ENCODE peak calls at places on chromosomes 1 and 21, in four cellular contexts. O is left lung, E is pancreas, Q is epithelial cell of esophagus. R is an unnamed sample.

GRCh38 chr1:208728815-208729214 is 484.6 kb upstream of the PLXNA2 start:
- DNase-seq in O (no peak), E (no peak), Q (no peak), R (no peak)

GRCh38 chr1:193185861-193186714 is at the start of gene B3GALT2:
- DNase-seq in O (no peak), E (peak; percentile 11), Q (peak; percentile 67), R (no peak)

GRCh38 chr21:44834951-44835646 is 17.2 kb upstream of the SUMO3 start:
- DNase-seq in O (peak; percentile 18), E (no peak), Q (no peak), R (no peak)

GRCh38 chr1:221089273-221089672 is 210.0 kb downstream of the HLX start:
- DNase-seq in O (no peak), E (no peak), Q (no peak), R (no peak)

GRCh38 chr1:112737573-112737972 is 22.4 kb upstream of the PPM1J start:
- DNase-seq in O (no peak), E (no peak), Q (no peak), R (no peak)

GRCh38 chr1:67715819-67716218 is 30.8 kb downstream of the GADD45A start:
- DNase-seq in O (no peak), E (no peak), Q (no peak), R (no peak)

GRCh38 chr1:223291796-223292195 is 72.2 kb downstream of the SUSD4 start:
- DNase-seq in O (no peak), E (no peak), Q (no peak), R (no peak)

GRCh38 chr1:109806733-109807397 is 43.1 kb upstream of the EPS8L3 start:
- DNase-seq in O (no peak), E (no peak), Q (no peak), R (no peak)

GRCh38 chr1:92408825-92409224 is 77.9 kb downstream of the GFI1 start:
- DNase-seq in O (no peak), E (no peak), Q (no peak), R (no peak)

GRCh38 chr1:22534951-22535350 is 28.3 kb upstream of the EPHA8 start:
- DNase-seq in O (no peak), E (peak; percentile 47), Q (no peak), R (no peak)

GRCh38 chr1:74427676-74428075 is 84.7 kb downstream of the LRRC53 start:
- DNase-seq in O (no peak), E (no peak), Q (no peak), R (no peak)

GRCh38 chr1:180941518-180942275 is 29.0 kb downstream of the KIAA1614 start:
- DNase-seq in O (no peak), E (no peak), Q (no peak), R (no peak)

GRCh38 chr1:246583448-246584185 is 17.4 kb downstream of the CNST start:
- DNase-seq in O (no peak), E (peak; percentile 79), Q (no peak), R (no peak)

DNA sequence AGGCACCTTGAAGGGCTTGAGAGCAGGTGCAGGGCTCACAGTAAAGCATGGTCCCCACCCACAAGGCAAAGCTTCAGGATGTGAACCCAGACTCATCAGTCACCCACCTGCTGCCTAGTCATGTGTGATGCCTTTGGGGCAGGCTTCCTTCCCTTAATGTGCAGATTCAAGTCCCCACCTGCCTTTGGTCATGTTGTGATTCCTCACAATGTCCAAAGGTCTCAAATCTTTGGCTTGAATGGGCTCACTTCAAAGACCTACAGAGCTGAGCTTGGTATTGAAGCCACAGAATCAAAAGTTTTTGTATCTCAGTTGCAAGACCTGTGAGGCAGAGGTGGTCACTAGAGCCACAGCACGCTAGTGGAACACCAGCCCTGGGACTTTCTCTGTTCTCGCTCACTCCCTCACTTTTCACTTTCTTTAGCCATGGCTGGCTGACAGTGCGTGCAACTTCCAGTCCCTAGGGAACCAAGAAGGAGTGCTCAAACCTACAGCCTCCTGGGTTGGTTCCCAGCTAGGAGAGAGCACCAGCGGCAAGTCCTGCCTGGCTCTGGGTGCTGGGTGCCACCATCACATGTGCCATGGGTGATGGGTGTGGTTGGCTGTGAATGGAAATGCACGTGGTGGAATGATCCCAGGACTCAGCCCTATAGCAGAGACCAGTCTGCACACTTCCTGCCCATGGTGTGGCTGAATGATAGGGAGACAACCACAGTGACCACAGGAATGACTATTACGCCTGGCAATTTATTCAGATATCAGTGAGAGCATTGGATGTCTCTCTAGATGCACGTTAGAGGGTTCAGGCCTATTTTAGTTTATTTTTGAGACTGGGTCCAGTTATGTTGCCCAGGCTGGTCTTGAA is 26.4 kb upstream of the CLIC6 start:
- DNase-seq in O (no peak), E (no peak), Q (peak; percentile 40), R (peak; percentile 96)
- H3K4me3 ChIP-seq in O (no peak overlapping the region), E (no peak overlapping the region), Q (no peak overlapping the region), R (peak overlapping the region; percentile 2)

GRCh38 chr1:151311589-151312331 is 15.5 kb downstream of the PI4KB start:
- DNase-seq in O (peak; percentile 81), E (no peak), Q (peak; percentile 100), R (peak; percentile 10)

GRCh38 chr1:151313501-151313900 is 13.7 kb downstream of the PI4KB start:
- DNase-seq in O (no peak), E (no peak), Q (peak; percentile 17), R (no peak)

GRCh38 chr1:151310986-151311385 is 16.2 kb downstream of the PI4KB start:
- DNase-seq in O (no peak), E (no peak), Q (no peak), R (no peak)

GRCh38 chr1:151314137-151314875 is 12.9 kb downstream of the PI4KB start:
- DNase-seq in O (peak; percentile 67), E (no peak), Q (peak; percentile 25), R (no peak)

DNA sequence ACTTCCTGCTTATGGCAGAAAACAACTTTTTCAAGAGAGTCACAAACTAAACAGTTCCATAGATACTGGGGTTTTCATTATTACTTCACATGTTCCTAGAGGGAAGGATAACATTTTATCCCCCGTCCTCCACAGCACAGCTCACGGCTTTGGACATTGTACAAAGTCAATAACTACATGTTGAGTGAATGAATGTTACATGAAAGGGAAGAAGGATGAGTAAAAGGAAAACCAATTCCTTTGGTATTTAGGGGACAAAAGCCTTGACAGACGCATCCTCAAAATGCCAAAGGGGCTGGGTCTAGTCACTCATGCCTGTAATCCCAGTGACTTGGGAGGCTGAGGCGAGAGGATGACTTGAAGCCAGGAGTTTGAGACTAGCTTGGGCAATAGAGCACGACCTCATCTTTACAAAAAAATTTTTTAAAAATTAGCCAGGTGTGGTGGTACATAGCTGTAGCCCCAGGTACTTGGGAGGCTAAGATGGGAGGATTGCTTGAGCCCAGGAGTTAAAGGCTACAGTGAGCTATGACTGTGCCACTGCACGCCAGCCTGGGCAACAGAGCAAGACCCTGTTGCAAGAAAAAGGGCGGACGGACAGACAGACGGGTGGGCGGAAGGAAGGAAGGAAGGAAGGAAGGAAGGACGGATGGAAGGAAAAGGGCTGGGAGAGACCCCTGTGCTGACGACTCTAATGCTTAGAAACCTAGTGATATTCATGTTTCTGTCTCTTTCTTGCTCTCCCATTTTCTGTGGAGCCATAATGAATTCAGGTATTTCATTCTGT is 14.6 kb downstream of the PI4KB start:
- DNase-seq in O (no peak), E (no peak), Q (peak; percentile 66), R (no peak)
- TF ChIP-seq CTCF in O (no peak), E (no peak), Q (no peak), R (no peak)

GRCh38 chr1:201286445-201286844 is 3.1 kb downstream of the PKP1 start:
- DNase-seq in O (no peak), E (no peak), Q (no peak), R (no peak)
- H3K4me3 ChIP-seq in O (no peak overlapping the region), E (no peak overlapping the region), Q (peak overlapping the region; percentile 99), R (no peak overlapping the region)

DNA sequence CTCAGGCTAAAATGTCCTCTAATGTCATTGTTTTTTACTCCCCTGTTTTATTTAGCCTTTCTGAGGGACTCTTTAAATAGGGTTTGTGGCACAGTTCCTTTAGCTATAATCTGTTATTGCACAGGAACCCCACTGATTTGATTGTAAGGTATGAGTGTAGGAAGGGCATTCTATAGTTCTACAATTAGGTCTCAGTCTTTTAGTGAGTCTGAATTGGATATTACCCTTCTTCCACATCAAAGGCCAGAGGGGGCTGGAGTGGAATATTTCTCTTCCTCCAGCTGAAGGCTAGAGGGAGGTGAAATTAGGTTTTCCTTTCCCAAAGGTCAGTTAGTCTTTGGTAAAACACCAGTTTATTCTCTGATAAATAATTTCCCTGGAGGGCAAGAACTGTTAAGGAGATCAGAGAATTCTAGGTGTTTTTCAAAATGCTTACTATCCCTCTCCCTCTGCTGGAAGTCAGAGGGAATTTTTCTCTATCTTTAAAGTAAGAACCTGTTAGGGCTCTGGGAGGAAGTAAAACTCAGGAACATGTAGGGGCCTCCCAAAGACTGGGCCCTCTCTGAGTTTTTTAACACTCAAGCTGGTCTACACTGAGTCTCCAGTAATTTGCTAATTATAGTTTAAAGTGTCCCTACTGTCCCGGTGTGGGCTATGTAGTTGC is 176.3 kb upstream of the ZNHIT6 start:
- DNase-seq in O (no peak), E (no peak), Q (peak; percentile 33), R (peak; percentile 1)
- TF ChIP-seq CTCF in O (no peak), E (no peak), Q (peak; percentile 62), R (no peak)

GRCh38 chr21:42652527-42653491 is 612 bp upstream of the PDE9A start:
- DNase-seq in O (peak; percentile 78), E (peak; percentile 58), Q (no peak), R (no peak)
- H3K4me3 ChIP-seq in O (peak overlapping the region; percentile 52), E (no peak overlapping the region), Q (no peak overlapping the region), R (no peak overlapping the region)

DNA sequence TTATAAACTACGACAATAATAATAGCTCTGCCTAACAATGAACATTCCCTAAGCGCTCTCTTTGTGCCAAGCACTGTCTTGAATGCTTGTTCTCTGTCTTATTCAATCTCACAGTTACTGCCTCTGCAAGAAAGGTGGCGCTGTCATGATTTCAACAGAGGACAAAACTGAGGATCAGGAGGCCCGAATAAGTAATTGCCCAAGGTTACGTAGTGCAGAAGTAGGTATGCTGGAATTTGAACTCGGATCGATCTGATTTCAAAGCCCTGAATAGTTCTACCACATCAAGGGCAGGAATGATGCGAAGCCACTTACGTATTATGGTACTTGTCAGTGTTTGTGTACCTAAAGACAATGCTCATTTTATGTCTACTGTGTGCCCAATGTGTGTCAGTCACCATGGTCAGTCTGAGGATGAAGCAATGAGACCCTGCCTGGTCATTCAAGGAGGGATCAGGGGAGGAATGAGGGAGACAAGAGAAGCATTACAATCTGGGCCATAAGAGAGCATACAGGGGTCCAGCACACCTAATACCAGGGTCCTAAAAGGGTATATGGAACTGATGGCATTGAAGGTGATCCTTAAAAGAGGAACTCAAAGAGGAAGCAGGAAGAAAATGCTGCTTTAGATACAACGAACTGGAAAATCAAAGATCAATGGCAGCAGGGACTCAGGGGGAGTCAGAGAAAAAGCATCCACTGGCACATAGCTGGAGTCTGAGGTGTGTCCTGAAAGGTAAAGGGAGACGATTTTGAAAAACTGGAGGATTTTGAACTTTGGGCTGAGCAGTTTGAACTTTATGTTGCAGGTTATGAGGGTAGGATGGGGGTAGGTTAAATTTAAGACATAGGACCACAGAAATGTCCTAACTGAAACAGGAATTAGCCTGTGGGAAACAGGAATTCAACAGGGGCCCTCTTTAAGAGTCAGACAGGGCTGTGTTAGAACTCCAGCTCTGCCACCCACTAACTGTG is 389.1 kb downstream of the PLPP3 start:
- DNase-seq in O (no peak), E (no peak), Q (no peak), R (no peak)
- TF ChIP-seq CTCF in O (peak; percentile 30), E (no peak), Q (peak; percentile 14), R (no peak)

DNA sequence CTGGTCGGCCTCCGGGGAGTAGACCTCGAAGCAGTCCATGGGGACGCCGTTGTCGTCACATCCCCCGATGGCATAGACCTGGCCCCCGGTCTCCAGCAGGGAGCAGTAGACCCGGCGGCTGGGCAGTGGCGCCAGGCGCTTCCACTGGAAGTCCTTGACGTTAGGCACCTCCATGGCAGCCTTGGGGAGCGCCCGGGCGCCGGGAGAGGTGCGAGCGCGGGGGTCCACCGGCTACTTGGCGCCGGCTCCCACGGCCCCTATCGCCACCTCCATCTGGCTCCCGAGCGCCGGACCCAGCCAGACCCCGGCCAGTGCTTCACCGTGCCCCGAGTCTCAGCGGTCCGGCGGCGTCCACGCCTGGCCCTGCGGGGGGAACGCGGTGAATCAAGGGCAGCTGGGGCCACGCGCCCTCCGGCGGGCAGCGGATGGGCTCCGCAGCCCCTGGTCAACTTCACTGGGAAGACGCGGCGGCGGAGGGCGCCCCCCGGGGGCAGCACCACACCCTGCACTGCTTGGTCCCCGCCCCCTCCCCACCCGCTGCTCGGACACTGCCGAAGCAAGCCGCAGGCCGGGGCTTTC is 13.2 kb downstream of the KLHDC8A start:
- DNase-seq in O (no peak), E (no peak), Q (no peak), R (no peak)
- H3K4me3 ChIP-seq in O (peak overlapping the region; percentile 25), E (no peak overlapping the region), Q (no peak overlapping the region), R (no peak overlapping the region)

R was measured in GM12865.